ENCODE peak calls at places on chromosomes 1 and 21, in four cellular contexts. One of them, this sample, is unnamed.

GRCh38 chr1:231557411-231557810 is 28.9 kb downstream of the TSNAX start:
- DNase-seq in mesothelial cell of epicardium: no peak
- DNase-seq in endothelial cell of umbilical vein: no peak
- DNase-seq in H7: no peak
- DNase-seq in this sample: no peak

GRCh38 chr1:42259059-42259738 is 75.8 kb downstream of the FOXJ3 start:
- DNase-seq in mesothelial cell of epicardium: no peak
- DNase-seq in endothelial cell of umbilical vein: no peak
- DNase-seq in H7: no peak
- DNase-seq in this sample: peak; percentile 53

GRCh38 chr1:58896211-58897183 is 112.7 kb upstream of the JUN start:
- DNase-seq in mesothelial cell of epicardium: no peak
- DNase-seq in endothelial cell of umbilical vein: peak; percentile 79
- DNase-seq in H7: peak; percentile 64
- DNase-seq in this sample: no peak

GRCh38 chr21:14403681-14404318 is 20.9 kb upstream of the HSPA13 start:
- DNase-seq in mesothelial cell of epicardium: no peak
- DNase-seq in endothelial cell of umbilical vein: peak; percentile 45
- DNase-seq in H7: peak; percentile 8
- DNase-seq in this sample: peak; percentile 40

GRCh38 chr1:19884312-19884711 is 2.1 kb downstream of the OTUD3 start:
- DNase-seq in mesothelial cell of epicardium: no peak
- DNase-seq in endothelial cell of umbilical vein: no peak
- DNase-seq in H7: no peak
- DNase-seq in this sample: no peak

GRCh38 chr1:16926491-16927195 is 4.9 kb downstream of the CROCC start:
- DNase-seq in mesothelial cell of epicardium: no peak
- DNase-seq in endothelial cell of umbilical vein: no peak
- DNase-seq in H7: no peak
- DNase-seq in this sample: peak; percentile 53

GRCh38 chr1:206736878-206737728 is 33.5 kb upstream of the IL19 start:
- DNase-seq in mesothelial cell of epicardium: no peak
- DNase-seq in endothelial cell of umbilical vein: no peak
- DNase-seq in H7: no peak
- DNase-seq in this sample: no peak

GRCh38 chr1:11784993-11785769 is 20.6 kb downstream of the MTHFR start:
- DNase-seq in mesothelial cell of epicardium: no peak
- DNase-seq in endothelial cell of umbilical vein: peak; percentile 62
- DNase-seq in H7: peak; percentile 97
- DNase-seq in this sample: no peak

GRCh38 chr1:101653482-101653946 is 343.2 kb downstream of the OLFM3 start:
- DNase-seq in mesothelial cell of epicardium: no peak
- DNase-seq in endothelial cell of umbilical vein: peak; percentile 39
- DNase-seq in H7: peak; percentile 29
- DNase-seq in this sample: peak; percentile 11

GRCh38 chr1:83516369-83516768 is 482.6 kb downstream of the TTLL7 start:
- DNase-seq in mesothelial cell of epicardium: no peak
- DNase-seq in endothelial cell of umbilical vein: no peak
- DNase-seq in H7: no peak
- DNase-seq in this sample: no peak

GRCh38 chr1:232704694-232705680 is 75.1 kb upstream of the SIPA1L2 start:
- DNase-seq in mesothelial cell of epicardium: no peak
- DNase-seq in endothelial cell of umbilical vein: peak; percentile 75
- DNase-seq in H7: no peak
- DNase-seq in this sample: peak; percentile 74

GRCh38 chr1:68301538-68301937 is 69.2 kb upstream of the WLS start:
- DNase-seq in mesothelial cell of epicardium: no peak
- DNase-seq in endothelial cell of umbilical vein: no peak
- DNase-seq in H7: no peak
- DNase-seq in this sample: peak; percentile 63

GRCh38 chr1:233912447-233912846 is 8.0 kb downstream of the SLC35F3 start:
- DNase-seq in mesothelial cell of epicardium: no peak
- DNase-seq in endothelial cell of umbilical vein: no peak
- DNase-seq in H7: no peak
- DNase-seq in this sample: no peak

GRCh38 chr1:21397813-21398188 is 42.1 kb upstream of the NBPF3 start:
- DNase-seq in mesothelial cell of epicardium: no peak
- DNase-seq in endothelial cell of umbilical vein: no peak
- DNase-seq in H7: peak; percentile 67
- DNase-seq in this sample: no peak

GRCh38 chr1:36693116-36693515 is 210.4 kb upstream of the CSF3R start:
- DNase-seq in mesothelial cell of epicardium: no peak
- DNase-seq in endothelial cell of umbilical vein: no peak
- DNase-seq in H7: no peak
- DNase-seq in this sample: no peak

GRCh38 chr1:53553734-53554509 is 94.7 kb downstream of the DMRTB1 start:
- DNase-seq in mesothelial cell of epicardium: peak; percentile 4
- DNase-seq in endothelial cell of umbilical vein: no peak
- DNase-seq in H7: peak; percentile 16
- DNase-seq in this sample: no peak

GRCh38 chr1:154577346-154578057 is 9.9 kb downstream of the CHRNB2 start:
- DNase-seq in mesothelial cell of epicardium: no peak
- DNase-seq in endothelial cell of umbilical vein: no peak
- DNase-seq in H7: no peak
- DNase-seq in this sample: no peak

GRCh38 chr1:160837558-160838205 is 25.0 kb downstream of the CD244 start:
- DNase-seq in mesothelial cell of epicardium: no peak
- DNase-seq in endothelial cell of umbilical vein: no peak
- DNase-seq in H7: no peak
- DNase-seq in this sample: no peak

GRCh38 chr1:183236158-183236725 is 50.2 kb downstream of the LAMC2 start:
- DNase-seq in mesothelial cell of epicardium: no peak
- DNase-seq in endothelial cell of umbilical vein: no peak
- DNase-seq in H7: no peak
- DNase-seq in this sample: no peak

GRCh38 chr1:217089239-217090014 is 366.2 kb upstream of the ESRRG start:
- DNase-seq in mesothelial cell of epicardium: no peak
- DNase-seq in endothelial cell of umbilical vein: no peak
- DNase-seq in H7: peak; percentile 52
- DNase-seq in this sample: no peak

GRCh38 chr1:234647245-234647644 is 37.3 kb upstream of the IRF2BP2 start:
- DNase-seq in mesothelial cell of epicardium: no peak
- DNase-seq in endothelial cell of umbilical vein: no peak
- DNase-seq in H7: no peak
- DNase-seq in this sample: no peak

GRCh38 chr1:81375884-81376548 is 424.7 kb upstream of the ADGRL2 start:
- DNase-seq in mesothelial cell of epicardium: no peak
- DNase-seq in endothelial cell of umbilical vein: no peak
- DNase-seq in H7: no peak
- DNase-seq in this sample: no peak

GRCh38 chr1:2290171-2290578 is 62.1 kb downstream of the SKI start:
- DNase-seq in mesothelial cell of epicardium: no peak
- DNase-seq in endothelial cell of umbilical vein: no peak
- DNase-seq in H7: no peak
- DNase-seq in this sample: no peak

GRCh38 chr1:180881806-180882509 is 30.7 kb upstream of the KIAA1614 start:
- DNase-seq in mesothelial cell of epicardium: no peak
- DNase-seq in endothelial cell of umbilical vein: peak; percentile 53
- DNase-seq in H7: peak; percentile 47
- DNase-seq in this sample: peak; percentile 33

GRCh38 chr21:39628380-39628779 is 15.6 kb downstream of the B3GALT5 start:
- DNase-seq in mesothelial cell of epicardium: no peak
- DNase-seq in endothelial cell of umbilical vein: no peak
- DNase-seq in H7: no peak
- DNase-seq in this sample: no peak

GRCh38 chr1:37149296-37149695 is 115.0 kb upstream of the GRIK3 start:
- DNase-seq in mesothelial cell of epicardium: no peak
- DNase-seq in endothelial cell of umbilical vein: no peak
- DNase-seq in H7: no peak
- DNase-seq in this sample: no peak

GRCh38 chr1:166884040-166884642 is 8.1 kb upstream of the TADA1 start:
- DNase-seq in mesothelial cell of epicardium: peak; percentile 47
- DNase-seq in endothelial cell of umbilical vein: peak; percentile 4
- DNase-seq in H7: peak; percentile 90
- DNase-seq in this sample: no peak

GRCh38 chr1:225378880-225379279 is 49.0 kb downstream of the LBR start:
- DNase-seq in mesothelial cell of epicardium: no peak
- DNase-seq in endothelial cell of umbilical vein: no peak
- DNase-seq in H7: peak; percentile 79
- DNase-seq in this sample: peak; percentile 54

This sample was measured in astrocyte of the cerebellum.